ENCODE peak calls at places on chromosomes 4 and X, in eight cellular contexts. S is foreskin fibroblast, C is Calu3, Q is bronchial epithelial cell, K is tibial artery, F is AG04449, L is lower leg skin, V is fibroblast of lung. Y is an unnamed sample.

GRCh38 chrX:40266490-40267333 is 169.0 kb upstream of the BCOR start:
- DNase-seq in Q (peak), C (peak), V (peak), F (no peak), K (peak), L (peak), S (peak), Y (peak)

GRCh38 chrX:109797311-109797975 is 64.4 kb upstream of the ACSL4 start:
- DNase-seq in Q (peak), L (no peak), C (no peak), F (no peak), K (no peak), S (peak), V (peak), Y (no peak)

GRCh38 chr4:147739239-147739823 is 7.4 kb downstream of the ARHGAP10 start:
- DNase-seq in K (no peak), L (no peak), Q (no peak), F (no peak), S (no peak), V (no peak), C (no peak), Y (no peak)

GRCh38 chr4:17597517-17597916 is 16.9 kb upstream of the MED28 start:
- DNase-seq in S (peak), L (no peak), Q (peak), C (peak), F (no peak), K (no peak), V (peak), Y (no peak)

GRCh38 chr4:124415206-124415605 is 297.3 kb downstream of the ANKRD50 start:
- DNase-seq in Q (no peak), S (peak), V (peak), C (no peak), F (no peak), L (no peak), K (no peak), Y (no peak)

GRCh38 chrX:63686878-63687714 is 97.9 kb downstream of the ARHGEF9 start:
- DNase-seq in V (peak), K (no peak), F (peak), C (peak), Q (peak), L (no peak), S (peak), Y (no peak)

GRCh38 chr4:37953620-37954325 is 6.4 kb upstream of the PTTG2 start:
- DNase-seq in K (no peak), C (no peak), V (peak), L (no peak), Q (peak), S (no peak), F (no peak), Y (no peak)

GRCh38 chr4:17284323-17285175 is 227.3 kb downstream of the QDPR start:
- DNase-seq in K (no peak), F (no peak), L (no peak), Q (no peak), C (no peak), V (no peak), S (no peak), Y (no peak)

GRCh38 chrX:33053001-33053400 is 158.3 kb downstream of the DMD start:
- DNase-seq in C (no peak), V (no peak), F (no peak), K (no peak), S (no peak), Q (peak), L (no peak), Y (no peak)

GRCh38 chr4:47531241-47531953 is 46.3 kb downstream of the ATP10D start:
- DNase-seq in F (peak), V (peak), C (no peak), Q (peak), L (no peak), S (peak), K (no peak), Y (no peak)

GRCh38 chr4:126215759-126216158 is 901.0 kb downstream of the FAT4 start:
- DNase-seq in F (no peak), K (no peak), C (no peak), Q (peak), S (no peak), V (no peak), L (no peak), Y (no peak)

GRCh38 chr4:15162465-15163283 is 160.4 kb downstream of the CPEB2 start:
- DNase-seq in V (peak), C (no peak), L (no peak), K (no peak), F (no peak), Q (peak), S (peak), Y (no peak)
- TF ChIP-seq CTCF in V (peak), C (no peak), L (no peak), K (peak), F (peak), Q (peak), S (peak), Y (no peak)

GRCh38 chrX:38861489-38861888 is 60.2 kb downstream of the MID1IP1 start:
- DNase-seq in C (no peak), F (no peak), V (peak), Q (no peak), K (no peak), L (no peak), S (peak), Y (no peak)

GRCh38 chrX:38860106-38861013 is 59.1 kb downstream of the MID1IP1 start:
- DNase-seq in Q (no peak), K (no peak), V (no peak), L (no peak), C (no peak), S (no peak), F (no peak), Y (no peak)

GRCh38 chrX:38859602-38860001 is 58.3 kb downstream of the MID1IP1 start:
- DNase-seq in Q (peak), L (no peak), F (no peak), C (no peak), K (no peak), S (peak), V (peak), Y (no peak)

GRCh38 chrX:38864165-38864564 is 62.9 kb downstream of the MID1IP1 start:
- DNase-seq in L (no peak), Q (no peak), F (no peak), C (no peak), S (peak), K (no peak), V (peak), Y (no peak)

DNA sequence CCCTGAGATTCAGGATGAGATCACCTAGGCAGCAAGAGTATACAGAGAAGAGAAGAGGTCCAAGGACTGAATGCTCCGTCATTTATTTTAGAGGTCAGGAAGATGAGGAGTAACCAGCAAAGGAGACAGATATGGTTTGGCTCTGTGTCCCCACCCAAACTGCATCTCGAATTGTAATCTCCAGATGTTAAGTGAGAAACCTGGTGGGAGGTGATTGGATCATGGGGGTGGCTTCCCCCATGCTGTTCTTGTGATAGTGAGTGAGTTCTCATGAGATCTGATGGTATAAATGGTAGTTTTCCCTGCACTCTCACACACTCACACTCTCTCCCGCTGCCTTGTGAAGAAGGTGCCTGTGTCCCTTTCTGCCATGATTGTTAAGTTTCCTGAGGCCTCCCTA is 60.8 kb downstream of the MID1IP1 start:
- DNase-seq in S (no peak), F (no peak), L (no peak), V (no peak), Q (no peak), C (no peak), K (no peak), Y (no peak)
- TF ChIP-seq CTCF in S (no peak), F (no peak), L (no peak), V (no peak), Q (no peak), C (no peak), K (no peak), Y (no peak)

GRCh38 chr4:122300776-122301175 is 78.0 kb upstream of the ADAD1 start:
- DNase-seq in F (no peak), Q (no peak), C (no peak), V (no peak), L (no peak), K (no peak), S (peak), Y (no peak)
- TF ChIP-seq CTCF in F (no peak), Q (no peak), C (no peak), V (peak), L (no peak), K (no peak), S (peak), Y (no peak)

GRCh38 chr4:28709821-28710330 is 1849.2 kb downstream of the STIM2 start:
- DNase-seq in V (peak), S (no peak), C (no peak), L (no peak), K (no peak), F (no peak), Q (no peak), Y (no peak)
- TF ChIP-seq CTCF in V (no peak), S (no peak), C (no peak), L (no peak), K (no peak), F (no peak), Q (no peak), Y (no peak)

GRCh38 chr4:75976177-75976576 is 14.6 kb downstream of the SDAD1 start:
- DNase-seq in V (no peak), Q (no peak), S (no peak), L (no peak), C (no peak), F (no peak), K (no peak), Y (no peak)
- TF ChIP-seq CTCF in V (no peak), Q (no peak), S (no peak), L (no peak), C (no peak), F (no peak), K (no peak), Y (no peak)

GRCh38 chr4:113049421-113050355 is at the start of gene ANK2:
- DNase-seq in Q (no peak), C (no peak), S (peak), F (no peak), V (peak), L (no peak), K (no peak), Y (peak)

GRCh38 chr4:113051361-113051760 is 1.9 kb downstream of the ANK2 start:
- DNase-seq in K (no peak), V (no peak), S (no peak), Q (no peak), C (no peak), F (no peak), L (no peak), Y (no peak)

GRCh38 chr4:113050837-113051236 is 1.4 kb downstream of the ANK2 start:
- DNase-seq in K (no peak), F (no peak), Q (no peak), L (no peak), S (no peak), V (no peak), C (no peak), Y (no peak)

GRCh38 chr4:113052379-113052951 is 3.0 kb downstream of the ANK2 start:
- DNase-seq in F (peak), C (no peak), Q (no peak), S (peak), V (peak), K (no peak), L (no peak), Y (no peak)

DNA sequence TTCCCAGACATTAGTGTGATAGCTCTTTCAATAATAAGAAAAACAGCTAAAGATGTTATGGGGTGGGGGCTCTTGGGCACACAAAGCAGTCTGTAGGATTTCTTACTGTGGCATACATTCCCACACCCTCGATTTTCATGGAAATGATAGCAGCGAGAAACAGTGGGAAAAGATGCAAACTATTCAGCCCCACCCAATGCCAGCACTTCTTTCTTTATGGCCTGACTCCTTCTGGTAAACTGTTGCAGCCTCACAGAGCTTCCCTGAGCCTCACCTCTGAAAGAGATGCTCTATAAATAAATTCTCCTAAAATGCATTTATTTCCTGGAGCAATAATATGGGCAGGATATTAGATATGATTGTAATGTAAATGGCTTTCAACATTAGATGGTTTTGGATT is 908 bp downstream of the ANK2 start:
- DNase-seq in L (no peak), S (no peak), F (no peak), Q (no peak), C (no peak), K (no peak), V (no peak), Y (no peak)
- TF ChIP-seq CTCF in L (no peak), S (no peak), F (no peak), Q (no peak), C (no peak), K (no peak), V (no peak), Y (no peak)

Y was measured in mesothelial cell of epicardium.